ENCODE peak calls at places on chromosome 10, in nine cellular contexts. One of them, this sample, is unnamed.

GRCh38 chr10:131670341-131670740 is 230.5 kb upstream of the PPP2R2D start:
- DNase-seq in Karpas-422: no peak
- DNase-seq in heart right ventricle: no peak
- DNase-seq in LNCaP clone FGC: no peak
- DNase-seq in hypothalamus: no peak
- DNase-seq in astrocyte of the spinal cord: no peak
- DNase-seq in stimulated activated CD8-positive, alpha-beta memory T cell treated with anti-CD3 and anti-CD28 coated beads, Interleukin-15, amount 100 ng/mL, for 24 hours: no peak
- DNase-seq in immature natural killer cell: no peak
- DNase-seq in NCI-H2107: no peak
- DNase-seq in this sample: no peak

GRCh38 chr10:97229322-97229721 is 43.6 kb upstream of the SLIT1 start:
- DNase-seq in heart right ventricle: no peak
- DNase-seq in stimulated activated CD8-positive, alpha-beta memory T cell treated with anti-CD3 and anti-CD28 coated beads, Interleukin-15, amount 100 ng/mL, for 24 hours: no peak
- DNase-seq in NCI-H2107: no peak
- DNase-seq in astrocyte of the spinal cord: no peak
- DNase-seq in Karpas-422: no peak
- DNase-seq in immature natural killer cell: no peak
- DNase-seq in hypothalamus: no peak
- DNase-seq in LNCaP clone FGC: no peak
- DNase-seq in this sample: no peak

GRCh38 chr10:132708936-132709335 is 77.0 kb downstream of the NKX6-2 start:
- DNase-seq in astrocyte of the spinal cord: no peak
- DNase-seq in stimulated activated CD8-positive, alpha-beta memory T cell treated with anti-CD3 and anti-CD28 coated beads, Interleukin-15, amount 100 ng/mL, for 24 hours: no peak
- DNase-seq in Karpas-422: no peak
- DNase-seq in heart right ventricle: no peak
- DNase-seq in immature natural killer cell: no peak
- DNase-seq in hypothalamus: no peak
- DNase-seq in LNCaP clone FGC: no peak
- DNase-seq in NCI-H2107: no peak
- DNase-seq in this sample: no peak

GRCh38 chr10:29409241-29410051 is 120.6 kb downstream of the LYZL1 start:
- DNase-seq in NCI-H2107: no peak
- DNase-seq in hypothalamus: peak; percentile 39
- DNase-seq in stimulated activated CD8-positive, alpha-beta memory T cell treated with anti-CD3 and anti-CD28 coated beads, Interleukin-15, amount 100 ng/mL, for 24 hours: peak; percentile 16
- DNase-seq in astrocyte of the spinal cord: peak; percentile 68
- DNase-seq in Karpas-422: no peak
- DNase-seq in immature natural killer cell: peak; percentile 15
- DNase-seq in heart right ventricle: peak; percentile 79
- DNase-seq in LNCaP clone FGC: peak; percentile 40
- DNase-seq in this sample: no peak

GRCh38 chr10:70283445-70284399 is at the start of gene NPFFR1:
- DNase-seq in astrocyte of the spinal cord: no peak
- DNase-seq in hypothalamus: no peak
- DNase-seq in heart right ventricle: no peak
- DNase-seq in immature natural killer cell: no peak
- DNase-seq in NCI-H2107: no peak
- DNase-seq in Karpas-422: no peak
- DNase-seq in LNCaP clone FGC: no peak
- DNase-seq in stimulated activated CD8-positive, alpha-beta memory T cell treated with anti-CD3 and anti-CD28 coated beads, Interleukin-15, amount 100 ng/mL, for 24 hours: no peak
- DNase-seq in this sample: no peak

GRCh38 chr10:2543142-2543886 is 524.0 kb upstream of the PFKP start:
- DNase-seq in heart right ventricle: no peak
- DNase-seq in LNCaP clone FGC: no peak
- DNase-seq in NCI-H2107: no peak
- DNase-seq in immature natural killer cell: no peak
- DNase-seq in Karpas-422: no peak
- DNase-seq in hypothalamus: no peak
- DNase-seq in stimulated activated CD8-positive, alpha-beta memory T cell treated with anti-CD3 and anti-CD28 coated beads, Interleukin-15, amount 100 ng/mL, for 24 hours: no peak
- DNase-seq in astrocyte of the spinal cord: no peak
- DNase-seq in this sample: no peak

GRCh38 chr10:97553575-97554100 is 18.9 kb upstream of the ANKRD2 start:
- DNase-seq in NCI-H2107: peak; percentile 12
- DNase-seq in hypothalamus: peak; percentile 25
- DNase-seq in immature natural killer cell: peak; percentile 33
- DNase-seq in heart right ventricle: peak; percentile 71
- DNase-seq in Karpas-422: peak; percentile 71
- DNase-seq in stimulated activated CD8-positive, alpha-beta memory T cell treated with anti-CD3 and anti-CD28 coated beads, Interleukin-15, amount 100 ng/mL, for 24 hours: no peak
- DNase-seq in LNCaP clone FGC: peak; percentile 36
- DNase-seq in astrocyte of the spinal cord: peak; percentile 73
- DNase-seq in this sample: peak; percentile 65

GRCh38 chr10:48608926-48609325 is 4.1 kb upstream of the ARHGAP22 start:
- DNase-seq in hypothalamus: no peak
- DNase-seq in immature natural killer cell: no peak
- DNase-seq in NCI-H2107: no peak
- DNase-seq in Karpas-422: no peak
- DNase-seq in heart right ventricle: no peak
- DNase-seq in LNCaP clone FGC: no peak
- DNase-seq in astrocyte of the spinal cord: no peak
- DNase-seq in stimulated activated CD8-positive, alpha-beta memory T cell treated with anti-CD3 and anti-CD28 coated beads, Interleukin-15, amount 100 ng/mL, for 24 hours: no peak
- DNase-seq in this sample: no peak

GRCh38 chr10:111023060-111023459 is 53.8 kb upstream of the ADRA2A start:
- DNase-seq in immature natural killer cell: no peak
- DNase-seq in heart right ventricle: no peak
- DNase-seq in Karpas-422: no peak
- DNase-seq in LNCaP clone FGC: no peak
- DNase-seq in NCI-H2107: no peak
- DNase-seq in hypothalamus: no peak
- DNase-seq in stimulated activated CD8-positive, alpha-beta memory T cell treated with anti-CD3 and anti-CD28 coated beads, Interleukin-15, amount 100 ng/mL, for 24 hours: no peak
- DNase-seq in astrocyte of the spinal cord: no peak
- DNase-seq in this sample: no peak

GRCh38 chr10:35005868-35006267 is 84.3 kb downstream of the CUL2 start:
- DNase-seq in heart right ventricle: no peak
- DNase-seq in LNCaP clone FGC: peak; percentile 48
- DNase-seq in Karpas-422: no peak
- DNase-seq in immature natural killer cell: no peak
- DNase-seq in stimulated activated CD8-positive, alpha-beta memory T cell treated with anti-CD3 and anti-CD28 coated beads, Interleukin-15, amount 100 ng/mL, for 24 hours: no peak
- DNase-seq in astrocyte of the spinal cord: peak; percentile 84
- DNase-seq in NCI-H2107: no peak
- DNase-seq in hypothalamus: no peak
- DNase-seq in this sample: peak; percentile 87

GRCh38 chr10:122239578-122240257 is 31.4 kb upstream of the BTBD16 start:
- DNase-seq in stimulated activated CD8-positive, alpha-beta memory T cell treated with anti-CD3 and anti-CD28 coated beads, Interleukin-15, amount 100 ng/mL, for 24 hours: no peak
- DNase-seq in NCI-H2107: no peak
- DNase-seq in astrocyte of the spinal cord: peak; percentile 19
- DNase-seq in immature natural killer cell: no peak
- DNase-seq in heart right ventricle: no peak
- DNase-seq in Karpas-422: no peak
- DNase-seq in hypothalamus: no peak
- DNase-seq in LNCaP clone FGC: no peak
- DNase-seq in this sample: no peak

GRCh38 chr10:30002438-30003266 is 56.7 kb downstream of the JCAD start:
- DNase-seq in LNCaP clone FGC: peak; percentile 39
- DNase-seq in NCI-H2107: peak; percentile 38
- DNase-seq in Karpas-422: peak; percentile 86
- DNase-seq in immature natural killer cell: peak; percentile 39
- DNase-seq in hypothalamus: no peak
- DNase-seq in heart right ventricle: peak; percentile 71
- DNase-seq in stimulated activated CD8-positive, alpha-beta memory T cell treated with anti-CD3 and anti-CD28 coated beads, Interleukin-15, amount 100 ng/mL, for 24 hours: peak; percentile 22
- DNase-seq in astrocyte of the spinal cord: peak; percentile 80
- DNase-seq in this sample: peak; percentile 37

This sample was measured in HFF-Myc.